ENCODE peak calls at places on chromosome 21, in six cellular contexts. B is NCI-H1092 treated with DMSO at 0.1 percent for 48 hours, Y is Caki2, M is progenitor cell of endocrine pancreas, C is nephron progenitor cell, Z is uterus. N is an unnamed sample.

GRCh38 chr21:29939859-29940245 is at the start of gene GRIK1:
- DNase-seq in C (peak; percentile 56), M (no peak), Y (no peak), B (no peak), Z (no peak), N (no peak)

GRCh38 chr21:31232344-31232743 is 111.7 kb downstream of the TIAM1 start:
- DNase-seq in Z (no peak), Y (no peak), M (no peak), B (no peak), C (no peak), N (no peak)

GRCh38 chr21:35149698-35150097 is 100.6 kb upstream of the RUNX1 start:
- DNase-seq in C (no peak), M (no peak), Y (no peak), B (no peak), Z (no peak), N (no peak)

GRCh38 chr21:45540601-45540970 is 1.7 kb downstream of the SLC19A1 start:
- DNase-seq in Z (no peak), C (no peak), Y (no peak), M (no peak), B (no peak), N (no peak)

GRCh38 chr21:35864039-35864438 is 196.3 kb downstream of the SETD4 start:
- DNase-seq in C (no peak), Y (no peak), M (no peak), B (no peak), Z (no peak), N (no peak)

GRCh38 chr21:44741921-44742320 is 30.5 kb upstream of the TSPEAR start:
- DNase-seq in Y (no peak), C (no peak), B (no peak), Z (no peak), M (no peak), N (no peak)

GRCh38 chr21:40165671-40166070 is 298.4 kb downstream of the PCP4 start:
- DNase-seq in B (no peak), C (no peak), Y (no peak), Z (no peak), M (no peak), N (no peak)

GRCh38 chr21:46045154-46045553 is 52.8 kb upstream of the COL6A2 start:
- DNase-seq in Z (no peak), C (no peak), Y (no peak), M (no peak), B (no peak), N (no peak)

GRCh38 chr21:42973309-42973990 is 912 bp upstream of the PKNOX1 start:
- DNase-seq in C (no peak), M (no peak), Z (peak; percentile 38), B (no peak), Y (no peak), N (no peak)

GRCh38 chr21:15140321-15141019 is 75.7 kb upstream of the NRIP1 start:
- DNase-seq in C (peak; percentile 31), M (peak; percentile 55), Z (no peak), B (peak; percentile 19), Y (peak; percentile 61), N (no peak)

GRCh38 chr21:45302082-45303061 is 14.7 kb upstream of the POFUT2 start:
- DNase-seq in Z (peak; percentile 80), Y (no peak), B (no peak), M (no peak), C (no peak), N (peak; percentile 63)

GRCh38 chr21:39641827-39642450 is 29.2 kb downstream of the B3GALT5 start:
- DNase-seq in C (no peak), Z (no peak), Y (no peak), M (no peak), B (no peak), N (no peak)

N was measured in T follicular helper cell.